ENCODE peak calls at places on chromosomes 7 and 10, in ten cellular contexts. One of them, this sample, is unnamed.

GRCh38 chr10:132036153-132036886 is 29.4 kb upstream of the JAKMIP3 start:
- DNase-seq in psoas muscle: peak; percentile 67
- DNase-seq in GM20000: no peak
- DNase-seq in keratinocyte: no peak
- DNase-seq in astrocyte of the spinal cord: no peak
- DNase-seq in fibroblast of lung: peak; percentile 22
- DNase-seq in astrocyte: no peak
- DNase-seq in AG04449: no peak
- DNase-seq in neural progenitor cell: peak; percentile 70
- DNase-seq in endothelial cell of umbilical vein: no peak
- DNase-seq in this sample: no peak

GRCh38 chr10:103433858-103434257 is 18.3 kb downstream of the CALHM2 start:
- DNase-seq in astrocyte: no peak
- DNase-seq in keratinocyte: no peak
- DNase-seq in neural progenitor cell: no peak
- DNase-seq in fibroblast of lung: no peak
- DNase-seq in endothelial cell of umbilical vein: no peak
- DNase-seq in psoas muscle: no peak
- DNase-seq in AG04449: no peak
- DNase-seq in astrocyte of the spinal cord: no peak
- DNase-seq in GM20000: no peak
- DNase-seq in this sample: no peak

GRCh38 chr10:117360994-117361667 is 14.1 kb downstream of the PDZD8 start:
- DNase-seq in GM20000: no peak
- DNase-seq in astrocyte: peak; percentile 25
- DNase-seq in keratinocyte: no peak
- DNase-seq in endothelial cell of umbilical vein: peak; percentile 47
- DNase-seq in AG04449: no peak
- DNase-seq in fibroblast of lung: peak; percentile 31
- DNase-seq in psoas muscle: no peak
- DNase-seq in neural progenitor cell: no peak
- DNase-seq in astrocyte of the spinal cord: peak; percentile 62
- DNase-seq in this sample: no peak

GRCh38 chr7:7647495-7648036 is 7.0 kb downstream of the UMAD1 start:
- DNase-seq in endothelial cell of umbilical vein: no peak
- DNase-seq in neural progenitor cell: no peak
- DNase-seq in astrocyte: no peak
- DNase-seq in GM20000: no peak
- DNase-seq in psoas muscle: no peak
- DNase-seq in AG04449: no peak
- DNase-seq in keratinocyte: no peak
- DNase-seq in fibroblast of lung: no peak
- DNase-seq in astrocyte of the spinal cord: no peak
- DNase-seq in this sample: no peak

GRCh38 chr10:50894312-50894711 is 8.9 kb upstream of the A1CF start:
- DNase-seq in psoas muscle: no peak
- DNase-seq in astrocyte of the spinal cord: no peak
- DNase-seq in keratinocyte: no peak
- DNase-seq in endothelial cell of umbilical vein: no peak
- DNase-seq in astrocyte: no peak
- DNase-seq in AG04449: no peak
- DNase-seq in fibroblast of lung: no peak
- DNase-seq in GM20000: no peak
- DNase-seq in neural progenitor cell: no peak
- DNase-seq in this sample: no peak

GRCh38 chr7:91940171-91940570 is 491 bp upstream of the AKAP9 start:
- DNase-seq in AG04449: no peak
- DNase-seq in fibroblast of lung: peak; percentile 24
- DNase-seq in neural progenitor cell: peak; percentile 71
- DNase-seq in endothelial cell of umbilical vein: peak; percentile 46
- DNase-seq in GM20000: peak; percentile 48
- DNase-seq in psoas muscle: no peak
- DNase-seq in keratinocyte: no peak
- DNase-seq in astrocyte: no peak
- DNase-seq in astrocyte of the spinal cord: peak; percentile 26
- DNase-seq in this sample: peak; percentile 45

GRCh38 chr10:48456361-48456804 is 148.5 kb downstream of the ARHGAP22 start:
- DNase-seq in astrocyte of the spinal cord: no peak
- DNase-seq in psoas muscle: peak; percentile 69
- DNase-seq in GM20000: no peak
- DNase-seq in neural progenitor cell: no peak
- DNase-seq in endothelial cell of umbilical vein: peak; percentile 69
- DNase-seq in astrocyte: no peak
- DNase-seq in AG04449: no peak
- DNase-seq in keratinocyte: no peak
- DNase-seq in fibroblast of lung: peak; percentile 46
- DNase-seq in this sample: no peak

GRCh38 chr10:13346280-13346819 is 1.7 kb downstream of the SEPHS1 start:
- DNase-seq in endothelial cell of umbilical vein: peak; percentile 65
- DNase-seq in GM20000: no peak
- DNase-seq in psoas muscle: no peak
- DNase-seq in AG04449: no peak
- DNase-seq in astrocyte of the spinal cord: peak; percentile 61
- DNase-seq in neural progenitor cell: peak; percentile 21
- DNase-seq in astrocyte: peak; percentile 47
- DNase-seq in fibroblast of lung: peak; percentile 68
- DNase-seq in keratinocyte: no peak
- DNase-seq in this sample: no peak

GRCh38 chr10:48600645-48601505 is 4.0 kb downstream of the ARHGAP22 start:
- DNase-seq in keratinocyte: no peak
- DNase-seq in astrocyte: no peak
- DNase-seq in astrocyte of the spinal cord: no peak
- DNase-seq in neural progenitor cell: no peak
- DNase-seq in endothelial cell of umbilical vein: no peak
- DNase-seq in fibroblast of lung: no peak
- DNase-seq in GM20000: no peak
- DNase-seq in psoas muscle: no peak
- DNase-seq in AG04449: no peak
- DNase-seq in this sample: no peak

GRCh38 chr7:17342726-17343125 is 44.3 kb downstream of the AHR start:
- DNase-seq in endothelial cell of umbilical vein: no peak
- DNase-seq in neural progenitor cell: no peak
- DNase-seq in psoas muscle: no peak
- DNase-seq in astrocyte: no peak
- DNase-seq in fibroblast of lung: peak; percentile 37
- DNase-seq in astrocyte of the spinal cord: no peak
- DNase-seq in keratinocyte: no peak
- DNase-seq in GM20000: no peak
- DNase-seq in AG04449: no peak
- DNase-seq in this sample: no peak

GRCh38 chr10:89069589-89069988 is 79.0 kb downstream of the FAS start:
- DNase-seq in astrocyte: no peak
- DNase-seq in endothelial cell of umbilical vein: no peak
- DNase-seq in AG04449: no peak
- DNase-seq in astrocyte of the spinal cord: no peak
- DNase-seq in keratinocyte: no peak
- DNase-seq in neural progenitor cell: no peak
- DNase-seq in psoas muscle: peak; percentile 52
- DNase-seq in fibroblast of lung: no peak
- DNase-seq in GM20000: no peak
- DNase-seq in this sample: no peak

GRCh38 chr7:44099669-44100068 is 4.5 kb upstream of the AEBP1 start:
- DNase-seq in GM20000: no peak
- DNase-seq in astrocyte: no peak
- DNase-seq in AG04449: no peak
- DNase-seq in fibroblast of lung: no peak
- DNase-seq in psoas muscle: no peak
- DNase-seq in keratinocyte: no peak
- DNase-seq in neural progenitor cell: no peak
- DNase-seq in astrocyte of the spinal cord: peak; percentile 64
- DNase-seq in endothelial cell of umbilical vein: no peak
- DNase-seq in this sample: no peak

GRCh38 chr10:92123031-92123450 is 167.8 kb downstream of the CPEB3 start:
- DNase-seq in neural progenitor cell: no peak
- DNase-seq in psoas muscle: no peak
- DNase-seq in fibroblast of lung: no peak
- DNase-seq in astrocyte of the spinal cord: no peak
- DNase-seq in GM20000: no peak
- DNase-seq in endothelial cell of umbilical vein: peak; percentile 68
- DNase-seq in AG04449: no peak
- DNase-seq in astrocyte: no peak
- DNase-seq in keratinocyte: no peak
- DNase-seq in this sample: no peak

GRCh38 chr10:44806895-44807294 is 104.2 kb upstream of the TMEM72 start:
- DNase-seq in astrocyte: no peak
- DNase-seq in psoas muscle: no peak
- DNase-seq in AG04449: no peak
- DNase-seq in GM20000: no peak
- DNase-seq in astrocyte of the spinal cord: no peak
- DNase-seq in keratinocyte: no peak
- DNase-seq in neural progenitor cell: no peak
- DNase-seq in fibroblast of lung: peak; percentile 34
- DNase-seq in endothelial cell of umbilical vein: no peak
- DNase-seq in this sample: no peak

GRCh38 chr7:30661926-30662325 is 20.3 kb downstream of the CRHR2 start:
- DNase-seq in astrocyte of the spinal cord: no peak
- DNase-seq in keratinocyte: no peak
- DNase-seq in AG04449: no peak
- DNase-seq in fibroblast of lung: no peak
- DNase-seq in astrocyte: no peak
- DNase-seq in neural progenitor cell: no peak
- DNase-seq in GM20000: no peak
- DNase-seq in endothelial cell of umbilical vein: no peak
- DNase-seq in psoas muscle: no peak
- DNase-seq in this sample: no peak

GRCh38 chr7:30662431-30662939 is 19.8 kb downstream of the CRHR2 start:
- DNase-seq in AG04449: no peak
- DNase-seq in GM20000: no peak
- DNase-seq in neural progenitor cell: no peak
- DNase-seq in endothelial cell of umbilical vein: no peak
- DNase-seq in psoas muscle: no peak
- DNase-seq in fibroblast of lung: no peak
- DNase-seq in keratinocyte: no peak
- DNase-seq in astrocyte of the spinal cord: no peak
- DNase-seq in astrocyte: no peak
- DNase-seq in this sample: no peak

GRCh38 chr7:30665043-30665442 is 17.2 kb downstream of the CRHR2 start:
- DNase-seq in astrocyte: no peak
- DNase-seq in AG04449: no peak
- DNase-seq in GM20000: no peak
- DNase-seq in keratinocyte: no peak
- DNase-seq in fibroblast of lung: no peak
- DNase-seq in astrocyte of the spinal cord: no peak
- DNase-seq in endothelial cell of umbilical vein: no peak
- DNase-seq in neural progenitor cell: no peak
- DNase-seq in psoas muscle: no peak
- DNase-seq in this sample: no peak

GRCh38 chr7:30664184-30664885 is 17.9 kb downstream of the CRHR2 start:
- DNase-seq in fibroblast of lung: no peak
- DNase-seq in AG04449: no peak
- DNase-seq in endothelial cell of umbilical vein: no peak
- DNase-seq in psoas muscle: no peak
- DNase-seq in GM20000: no peak
- DNase-seq in keratinocyte: no peak
- DNase-seq in astrocyte of the spinal cord: no peak
- DNase-seq in astrocyte: no peak
- DNase-seq in neural progenitor cell: no peak
- DNase-seq in this sample: no peak

GRCh38 chr7:30663414-30663813 is 18.8 kb downstream of the CRHR2 start:
- DNase-seq in endothelial cell of umbilical vein: no peak
- DNase-seq in psoas muscle: no peak
- DNase-seq in fibroblast of lung: no peak
- DNase-seq in keratinocyte: no peak
- DNase-seq in astrocyte: no peak
- DNase-seq in GM20000: no peak
- DNase-seq in neural progenitor cell: no peak
- DNase-seq in AG04449: no peak
- DNase-seq in astrocyte of the spinal cord: no peak
- DNase-seq in this sample: no peak
- TF ChIP-seq CTCF in endothelial cell of umbilical vein: no peak
- TF ChIP-seq CTCF in psoas muscle: no peak
- TF ChIP-seq CTCF in fibroblast of lung: no peak
- TF ChIP-seq CTCF in keratinocyte: no peak
- TF ChIP-seq CTCF in astrocyte: no peak
- TF ChIP-seq CTCF in GM20000: no peak
- TF ChIP-seq CTCF in neural progenitor cell: no peak
- TF ChIP-seq CTCF in AG04449: no peak
- TF ChIP-seq CTCF in astrocyte of the spinal cord: no peak
- TF ChIP-seq CTCF in this sample: no peak

DNA sequence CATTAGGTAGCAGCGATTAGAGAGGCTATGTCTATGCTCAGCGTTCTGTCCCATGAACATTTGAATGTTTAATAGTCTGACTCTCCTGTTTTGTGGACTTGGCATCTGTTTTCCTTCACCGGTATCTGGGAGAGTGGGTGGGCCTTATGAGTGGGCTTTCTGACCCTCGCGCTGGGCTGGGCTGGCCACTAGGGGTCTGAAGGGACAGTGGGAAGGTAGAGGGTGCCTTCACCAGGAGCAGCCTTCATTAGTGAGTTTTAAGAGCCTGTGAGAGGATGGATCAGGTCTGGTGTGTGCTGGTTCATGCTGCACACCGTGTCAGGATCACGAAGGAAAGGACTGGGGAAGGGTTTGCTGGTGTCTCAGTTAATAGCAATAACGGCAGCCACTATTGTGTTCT is 33.4 kb downstream of the DCLRE1A start:
- DNase-seq in astrocyte: no peak
- DNase-seq in endothelial cell of umbilical vein: peak; percentile 4
- DNase-seq in GM20000: no peak
- DNase-seq in keratinocyte: no peak
- DNase-seq in neural progenitor cell: peak; percentile 44
- DNase-seq in astrocyte of the spinal cord: no peak
- DNase-seq in AG04449: no peak
- DNase-seq in fibroblast of lung: no peak
- DNase-seq in psoas muscle: no peak
- DNase-seq in this sample: no peak
- TF ChIP-seq CTCF in astrocyte: no peak
- TF ChIP-seq CTCF in endothelial cell of umbilical vein: no peak
- TF ChIP-seq CTCF in GM20000: peak; percentile 4
- TF ChIP-seq CTCF in keratinocyte: no peak
- TF ChIP-seq CTCF in neural progenitor cell: peak; percentile 55
- TF ChIP-seq CTCF in astrocyte of the spinal cord: peak; percentile 25
- TF ChIP-seq CTCF in AG04449: no peak
- TF ChIP-seq CTCF in fibroblast of lung: no peak
- TF ChIP-seq CTCF in psoas muscle: no peak
- TF ChIP-seq CTCF in this sample: peak; percentile 17

GRCh38 chr10:26627320-26627719 is 70.2 kb upstream of the PDSS1 start:
- DNase-seq in neural progenitor cell: no peak
- DNase-seq in endothelial cell of umbilical vein: no peak
- DNase-seq in GM20000: no peak
- DNase-seq in keratinocyte: no peak
- DNase-seq in astrocyte: no peak
- DNase-seq in fibroblast of lung: no peak
- DNase-seq in astrocyte of the spinal cord: no peak
- DNase-seq in psoas muscle: no peak
- DNase-seq in AG04449: no peak
- DNase-seq in this sample: no peak
- TF ChIP-seq CTCF in neural progenitor cell: peak; percentile 27
- TF ChIP-seq CTCF in endothelial cell of umbilical vein: no peak
- TF ChIP-seq CTCF in GM20000: no peak
- TF ChIP-seq CTCF in keratinocyte: no peak
- TF ChIP-seq CTCF in astrocyte: no peak
- TF ChIP-seq CTCF in fibroblast of lung: no peak
- TF ChIP-seq CTCF in astrocyte of the spinal cord: no peak
- TF ChIP-seq CTCF in psoas muscle: no peak
- TF ChIP-seq CTCF in AG04449: no peak
- TF ChIP-seq CTCF in this sample: no peak

DNA sequence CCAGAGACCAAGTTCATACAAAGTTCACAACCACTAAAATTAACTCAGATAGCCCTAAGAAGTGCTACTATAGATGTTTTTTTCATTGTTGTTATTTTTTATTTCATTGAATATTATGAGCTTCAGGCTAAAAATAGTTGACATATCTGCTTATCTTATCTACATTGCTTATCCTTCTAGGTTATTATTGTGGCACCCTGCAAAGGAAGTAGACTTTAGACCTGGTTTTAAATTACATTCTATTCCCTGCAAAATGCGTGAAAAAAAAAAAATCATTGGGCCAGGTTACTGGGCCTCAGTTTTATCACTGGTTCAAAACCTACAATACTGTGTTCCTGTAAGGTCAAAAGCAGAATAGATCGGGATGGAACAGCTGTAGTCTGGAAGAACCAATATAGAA is 811.0 kb downstream of the GRM8 start:
- DNase-seq in psoas muscle: no peak
- DNase-seq in astrocyte: no peak
- DNase-seq in GM20000: no peak
- DNase-seq in fibroblast of lung: no peak
- DNase-seq in neural progenitor cell: no peak
- DNase-seq in keratinocyte: no peak
- DNase-seq in astrocyte of the spinal cord: no peak
- DNase-seq in endothelial cell of umbilical vein: no peak
- DNase-seq in AG04449: no peak
- DNase-seq in this sample: no peak
- TF ChIP-seq CTCF in psoas muscle: no peak
- TF ChIP-seq CTCF in astrocyte: no peak
- TF ChIP-seq CTCF in GM20000: no peak
- TF ChIP-seq CTCF in fibroblast of lung: no peak
- TF ChIP-seq CTCF in neural progenitor cell: no peak
- TF ChIP-seq CTCF in keratinocyte: no peak
- TF ChIP-seq CTCF in astrocyte of the spinal cord: no peak
- TF ChIP-seq CTCF in endothelial cell of umbilical vein: no peak
- TF ChIP-seq CTCF in AG04449: no peak
- TF ChIP-seq CTCF in this sample: no peak